ENCODE peak calls at places on chromosome 19, in eight cellular contexts. X is GM06990; S is tibial nerve; K is NCI-H2029; Z is stimulated activated naive CD4-positive, alpha-beta T cell; P is stimulated activated CD8-positive, alpha-beta memory T cell treated with anti-CD3 and anti-CD28 coated beads, Interleukin-4, amount 100 ng/mL, for 4 hours; H is Peyer's patch; F is effector memory CD8-positive, alpha-beta T cell. J is an unnamed sample.

GRCh38 chr19:10295305-10295846 is 5.6 kb downstream of the ICAM5 start:
- DNase-seq in X (peak), S (no peak), K (no peak), Z (peak), P (peak), H (peak), F (peak), J (no peak)

GRCh38 chr19:44747739-44748425 is 626 bp upstream of the BCL3 start:
- DNase-seq in X (peak), S (no peak), K (peak), Z (peak), P (no peak), H (peak), F (peak), J (no peak)

GRCh38 chr19:4082172-4082571 is 15.5 kb upstream of the ZBTB7A start:
- DNase-seq in X (no peak), S (no peak), K (no peak), Z (no peak), P (no peak), H (no peak), F (no peak), J (no peak)

GRCh38 chr19:49932731-49933131 is 3.4 kb upstream of the NUP62 start:
- DNase-seq in X (no peak), S (no peak), K (no peak), Z (peak), P (no peak), H (no peak), F (peak), J (no peak)

GRCh38 chr19:44303976-44304568 is 753 bp downstream of the ZNF235 start:
- DNase-seq in X (no peak), S (no peak), K (no peak), Z (no peak), P (no peak), H (no peak), F (no peak), J (no peak)

GRCh38 chr19:10468133-10468532 is 35.0 kb downstream of the KEAP1 start:
- DNase-seq in X (no peak), S (no peak), K (no peak), Z (no peak), P (no peak), H (no peak), F (no peak), J (no peak)

GRCh38 chr19:6930190-6930589 is 42.8 kb downstream of the ADGRE1 start:
- DNase-seq in X (no peak), S (no peak), K (no peak), Z (no peak), P (no peak), H (no peak), F (no peak), J (no peak)

GRCh38 chr19:10442698-10443097 is 22.4 kb downstream of the PDE4A start:
- DNase-seq in X (no peak), S (no peak), K (no peak), Z (no peak), P (no peak), H (no peak), F (no peak), J (no peak)

GRCh38 chr19:48350856-48351255 is 12.9 kb downstream of the TMEM143 start:
- DNase-seq in X (no peak), S (no peak), K (no peak), Z (no peak), P (no peak), H (no peak), F (no peak), J (no peak)